ENCODE peak calls at places on chromosomes 6 and 20, in eight cellular contexts. One of them, this sample, is unnamed.

GRCh38 chr6:2264932-2265331 is 19.5 kb upstream of the GMDS start:
- DNase-seq in body of pancreas: no peak
- DNase-seq in heart left ventricle: no peak
- DNase-seq in fibroblast of lung: peak; percentile 51
- DNase-seq in cardiac fibroblast: peak; percentile 35
- DNase-seq in psoas muscle: no peak
- DNase-seq in tibial artery: no peak
- DNase-seq in lower lobe of right lung: no peak
- DNase-seq in this sample: no peak

GRCh38 chr20:58019027-58019849 is 209.2 kb downstream of the ANKRD60 start:
- DNase-seq in body of pancreas: no peak
- DNase-seq in heart left ventricle: no peak
- DNase-seq in fibroblast of lung: peak; percentile 95
- DNase-seq in cardiac fibroblast: no peak
- DNase-seq in psoas muscle: no peak
- DNase-seq in tibial artery: peak; percentile 19
- DNase-seq in lower lobe of right lung: no peak
- DNase-seq in this sample: peak; percentile 87

GRCh38 chr6:1527098-1527497 is 82.6 kb upstream of the FOXC1 start:
- DNase-seq in body of pancreas: no peak
- DNase-seq in heart left ventricle: peak; percentile 50
- DNase-seq in fibroblast of lung: peak; percentile 64
- DNase-seq in cardiac fibroblast: peak; percentile 73
- DNase-seq in psoas muscle: no peak
- DNase-seq in tibial artery: no peak
- DNase-seq in lower lobe of right lung: no peak
- DNase-seq in this sample: peak; percentile 64

GRCh38 chr6:97053643-97054411 is 129.3 kb downstream of the KLHL32 start:
- DNase-seq in body of pancreas: no peak
- DNase-seq in heart left ventricle: no peak
- DNase-seq in fibroblast of lung: peak; percentile 19
- DNase-seq in cardiac fibroblast: peak; percentile 46
- DNase-seq in psoas muscle: no peak
- DNase-seq in tibial artery: no peak
- DNase-seq in lower lobe of right lung: no peak
- DNase-seq in this sample: peak; percentile 50

GRCh38 chr6:150756170-150756569 is 109.3 kb upstream of the MTHFD1L start:
- DNase-seq in body of pancreas: no peak
- DNase-seq in heart left ventricle: no peak
- DNase-seq in fibroblast of lung: peak; percentile 74
- DNase-seq in cardiac fibroblast: no peak
- DNase-seq in psoas muscle: no peak
- DNase-seq in tibial artery: no peak
- DNase-seq in lower lobe of right lung: no peak
- DNase-seq in this sample: no peak

GRCh38 chr6:170244721-170245201 is 46.1 kb downstream of the DLL1 start:
- DNase-seq in body of pancreas: peak; percentile 14
- DNase-seq in heart left ventricle: peak; percentile 18
- DNase-seq in fibroblast of lung: no peak
- DNase-seq in cardiac fibroblast: no peak
- DNase-seq in psoas muscle: no peak
- DNase-seq in tibial artery: no peak
- DNase-seq in lower lobe of right lung: no peak
- DNase-seq in this sample: no peak

GRCh38 chr6:99151634-99152344 is 197.7 kb downstream of the FAXC start:
- DNase-seq in body of pancreas: peak; percentile 14
- DNase-seq in heart left ventricle: no peak
- DNase-seq in fibroblast of lung: peak; percentile 23
- DNase-seq in cardiac fibroblast: peak; percentile 8
- DNase-seq in psoas muscle: no peak
- DNase-seq in tibial artery: no peak
- DNase-seq in lower lobe of right lung: peak; percentile 48
- DNase-seq in this sample: peak; percentile 13

GRCh38 chr6:15526129-15526764 is 136.6 kb downstream of the DTNBP1 start:
- DNase-seq in body of pancreas: no peak
- DNase-seq in heart left ventricle: no peak
- DNase-seq in fibroblast of lung: no peak
- DNase-seq in cardiac fibroblast: no peak
- DNase-seq in psoas muscle: peak; percentile 83
- DNase-seq in tibial artery: no peak
- DNase-seq in lower lobe of right lung: no peak
- DNase-seq in this sample: no peak

GRCh38 chr6:144602523-144603180 is 317.5 kb downstream of the UTRN start:
- DNase-seq in body of pancreas: no peak
- DNase-seq in heart left ventricle: no peak
- DNase-seq in fibroblast of lung: peak; percentile 37
- DNase-seq in cardiac fibroblast: no peak
- DNase-seq in psoas muscle: no peak
- DNase-seq in tibial artery: no peak
- DNase-seq in lower lobe of right lung: no peak
- DNase-seq in this sample: no peak

GRCh38 chr6:29494131-29494530 is 6.4 kb upstream of the MAS1L start:
- DNase-seq in body of pancreas: no peak
- DNase-seq in heart left ventricle: no peak
- DNase-seq in fibroblast of lung: no peak
- DNase-seq in cardiac fibroblast: no peak
- DNase-seq in psoas muscle: no peak
- DNase-seq in tibial artery: no peak
- DNase-seq in lower lobe of right lung: no peak
- DNase-seq in this sample: no peak

GRCh38 chr6:11969092-11969491 is 43.0 kb upstream of the HIVEP1 start:
- DNase-seq in body of pancreas: no peak
- DNase-seq in heart left ventricle: peak; percentile 37
- DNase-seq in fibroblast of lung: peak; percentile 89
- DNase-seq in cardiac fibroblast: peak; percentile 91
- DNase-seq in psoas muscle: no peak
- DNase-seq in tibial artery: no peak
- DNase-seq in lower lobe of right lung: no peak
- DNase-seq in this sample: peak; percentile 62

GRCh38 chr20:56003966-56004365 is 1.4 kb downstream of the CBLN4 start:
- DNase-seq in body of pancreas: peak; percentile 27
- DNase-seq in heart left ventricle: no peak
- DNase-seq in fibroblast of lung: peak; percentile 0
- DNase-seq in cardiac fibroblast: no peak
- DNase-seq in psoas muscle: no peak
- DNase-seq in tibial artery: no peak
- DNase-seq in lower lobe of right lung: peak; percentile 53
- DNase-seq in this sample: no peak
- H3K4me3 ChIP-seq in body of pancreas: no peak overlapping the region
- H3K4me3 ChIP-seq in heart left ventricle: no peak overlapping the region
- H3K4me3 ChIP-seq in fibroblast of lung: no peak overlapping the region
- H3K4me3 ChIP-seq in cardiac fibroblast: no peak overlapping the region
- H3K4me3 ChIP-seq in psoas muscle: no peak overlapping the region
- H3K4me3 ChIP-seq in tibial artery: no peak overlapping the region
- H3K4me3 ChIP-seq in lower lobe of right lung: peak overlapping the region; percentile 0
- H3K4me3 ChIP-seq in this sample: no peak overlapping the region

DNA sequence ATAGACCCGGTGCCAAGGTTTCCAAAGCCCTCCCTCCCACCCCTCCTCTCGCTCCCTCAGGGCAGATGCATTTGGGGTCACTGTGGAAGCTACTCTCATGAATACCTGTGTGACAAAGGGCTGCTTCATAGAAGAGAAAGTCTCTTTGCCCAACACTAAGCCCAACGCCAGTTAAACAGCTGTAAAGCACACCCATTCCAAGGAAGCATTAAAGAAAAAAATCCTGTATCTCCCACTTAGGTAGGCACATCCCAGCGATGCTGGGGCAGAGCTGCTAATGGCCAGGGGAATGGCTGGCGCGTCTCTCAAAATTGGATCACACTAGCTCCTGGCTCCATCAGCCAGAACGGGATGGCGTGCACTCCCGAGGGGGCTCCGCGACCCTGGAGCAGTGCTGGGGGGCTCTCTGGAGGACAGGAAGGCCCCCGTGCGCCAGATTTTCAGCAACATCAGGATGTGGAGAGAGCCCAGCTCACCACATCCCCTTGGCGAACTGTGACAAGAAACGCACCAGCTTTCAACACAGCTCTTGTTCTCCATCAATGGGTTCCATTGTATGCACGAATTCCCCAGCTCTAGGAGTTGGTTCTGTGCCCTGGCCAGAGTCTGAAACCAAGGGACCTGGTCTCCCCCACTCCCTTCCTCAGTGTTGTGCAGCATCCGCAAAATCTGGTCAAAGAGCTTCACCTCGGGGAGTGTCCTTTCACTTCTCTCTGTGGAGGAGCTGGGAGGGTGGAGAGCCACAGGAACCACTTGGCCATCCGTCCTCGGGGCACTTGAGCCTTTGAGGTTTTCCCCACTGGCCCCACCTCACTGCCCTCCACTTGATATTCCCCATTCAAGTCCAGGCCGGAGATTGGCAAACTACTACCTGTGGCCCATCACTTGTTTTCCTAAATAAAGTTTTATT is 74.1 kb downstream of the TFAP2C start:
- DNase-seq in body of pancreas: no peak
- DNase-seq in heart left ventricle: no peak
- DNase-seq in fibroblast of lung: no peak
- DNase-seq in cardiac fibroblast: no peak
- DNase-seq in psoas muscle: no peak
- DNase-seq in tibial artery: no peak
- DNase-seq in lower lobe of right lung: no peak
- DNase-seq in this sample: no peak
- TF ChIP-seq CTCF in body of pancreas: no peak
- TF ChIP-seq CTCF in heart left ventricle: no peak
- TF ChIP-seq CTCF in fibroblast of lung: no peak
- TF ChIP-seq CTCF in cardiac fibroblast: no peak
- TF ChIP-seq CTCF in psoas muscle: no peak
- TF ChIP-seq CTCF in tibial artery: no peak
- TF ChIP-seq CTCF in lower lobe of right lung: no peak
- TF ChIP-seq CTCF in this sample: no peak

DNA sequence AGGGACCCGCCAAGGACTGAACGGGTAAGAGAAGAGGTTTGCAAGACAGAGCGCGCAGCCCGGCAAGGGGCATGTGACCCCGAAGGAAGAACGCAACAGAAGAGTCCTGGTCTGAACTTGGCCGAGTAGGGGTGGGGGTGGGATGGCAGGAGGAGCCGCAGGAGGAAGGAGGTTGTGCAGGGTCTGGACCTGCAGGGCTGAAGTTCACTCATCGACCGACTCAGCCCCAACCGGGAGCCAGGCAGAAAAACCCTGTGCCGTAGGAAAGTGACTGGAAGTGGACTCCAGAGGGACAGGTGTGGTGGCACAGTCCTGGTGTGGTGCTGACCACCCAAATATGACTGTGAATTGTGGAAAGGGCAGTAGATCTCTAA is 15.2 kb downstream of the ADISSP start:
- DNase-seq in body of pancreas: no peak
- DNase-seq in heart left ventricle: no peak
- DNase-seq in fibroblast of lung: no peak
- DNase-seq in cardiac fibroblast: no peak
- DNase-seq in psoas muscle: no peak
- DNase-seq in tibial artery: no peak
- DNase-seq in lower lobe of right lung: no peak
- DNase-seq in this sample: no peak
- H3K4me3 ChIP-seq in body of pancreas: no peak overlapping the region
- H3K4me3 ChIP-seq in heart left ventricle: no peak overlapping the region
- H3K4me3 ChIP-seq in fibroblast of lung: no peak overlapping the region
- H3K4me3 ChIP-seq in cardiac fibroblast: peak overlapping the region; percentile 17
- H3K4me3 ChIP-seq in psoas muscle: peak overlapping the region; percentile 62
- H3K4me3 ChIP-seq in tibial artery: peak overlapping the region; percentile 32
- H3K4me3 ChIP-seq in lower lobe of right lung: peak overlapping the region; percentile 48
- H3K4me3 ChIP-seq in this sample: no peak overlapping the region

DNA sequence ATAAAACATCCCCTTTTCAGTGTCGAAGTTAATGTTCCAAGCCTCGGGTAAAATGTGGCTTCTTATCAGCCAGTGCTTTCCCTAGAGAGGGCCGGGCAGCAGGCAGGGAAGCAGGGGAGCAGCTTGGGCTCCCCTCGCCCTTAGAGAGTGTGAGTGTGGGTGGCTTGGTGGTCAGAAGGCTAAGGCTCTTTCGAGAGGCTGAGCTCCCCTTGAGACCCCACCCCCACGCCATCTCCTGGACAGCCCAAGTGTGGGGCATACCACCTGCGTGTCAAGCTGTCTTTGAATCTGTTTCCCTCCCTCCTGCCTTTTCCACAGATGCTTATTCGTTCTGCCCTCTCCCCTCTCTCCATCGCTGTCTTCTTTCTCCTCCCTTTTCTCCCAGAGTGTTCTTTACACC is 95.1 kb upstream of the FOXP4 start:
- DNase-seq in body of pancreas: no peak
- DNase-seq in heart left ventricle: no peak
- DNase-seq in fibroblast of lung: no peak
- DNase-seq in cardiac fibroblast: no peak
- DNase-seq in psoas muscle: no peak
- DNase-seq in tibial artery: no peak
- DNase-seq in lower lobe of right lung: no peak
- DNase-seq in this sample: no peak
- TF ChIP-seq CTCF in body of pancreas: no peak
- TF ChIP-seq CTCF in heart left ventricle: no peak
- TF ChIP-seq CTCF in fibroblast of lung: no peak
- TF ChIP-seq CTCF in cardiac fibroblast: peak; percentile 6
- TF ChIP-seq CTCF in psoas muscle: no peak
- TF ChIP-seq CTCF in tibial artery: no peak
- TF ChIP-seq CTCF in lower lobe of right lung: no peak
- TF ChIP-seq CTCF in this sample: peak; percentile 15

DNA sequence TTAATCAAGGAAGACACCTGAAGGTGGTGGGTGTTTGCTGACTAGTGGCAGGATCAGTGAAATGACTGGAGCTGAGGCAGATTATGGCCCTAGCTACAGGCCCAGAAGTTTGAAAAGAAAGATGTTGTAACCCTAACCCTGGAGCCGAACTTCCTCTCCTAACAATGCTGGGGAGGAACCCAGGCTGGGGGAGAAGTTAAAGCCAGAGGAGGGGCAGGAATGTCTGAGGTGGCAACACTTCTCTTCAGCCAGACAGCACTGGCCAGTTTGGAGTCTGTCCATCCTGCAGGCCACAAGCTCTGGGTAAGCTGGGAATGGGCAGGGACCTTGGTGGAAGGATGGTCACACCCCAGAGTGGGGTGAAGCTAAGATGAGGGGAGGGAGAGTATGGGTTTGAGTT is at the start of gene LST1:
- DNase-seq in body of pancreas: no peak
- DNase-seq in heart left ventricle: no peak
- DNase-seq in fibroblast of lung: no peak
- DNase-seq in cardiac fibroblast: peak; percentile 42
- DNase-seq in psoas muscle: no peak
- DNase-seq in tibial artery: peak; percentile 47
- DNase-seq in lower lobe of right lung: no peak
- DNase-seq in this sample: no peak
- H3K4me3 ChIP-seq in body of pancreas: no peak within 1 kb of the TSS
- H3K4me3 ChIP-seq in heart left ventricle: no peak within 1 kb of the TSS
- H3K4me3 ChIP-seq in fibroblast of lung: no peak within 1 kb of the TSS
- H3K4me3 ChIP-seq in cardiac fibroblast: no peak within 1 kb of the TSS
- H3K4me3 ChIP-seq in psoas muscle: peak within 1 kb of the TSS; percentile 4
- H3K4me3 ChIP-seq in tibial artery: no peak within 1 kb of the TSS
- H3K4me3 ChIP-seq in lower lobe of right lung: peak within 1 kb of the TSS; percentile 44
- H3K4me3 ChIP-seq in this sample: no peak within 1 kb of the TSS

DNA sequence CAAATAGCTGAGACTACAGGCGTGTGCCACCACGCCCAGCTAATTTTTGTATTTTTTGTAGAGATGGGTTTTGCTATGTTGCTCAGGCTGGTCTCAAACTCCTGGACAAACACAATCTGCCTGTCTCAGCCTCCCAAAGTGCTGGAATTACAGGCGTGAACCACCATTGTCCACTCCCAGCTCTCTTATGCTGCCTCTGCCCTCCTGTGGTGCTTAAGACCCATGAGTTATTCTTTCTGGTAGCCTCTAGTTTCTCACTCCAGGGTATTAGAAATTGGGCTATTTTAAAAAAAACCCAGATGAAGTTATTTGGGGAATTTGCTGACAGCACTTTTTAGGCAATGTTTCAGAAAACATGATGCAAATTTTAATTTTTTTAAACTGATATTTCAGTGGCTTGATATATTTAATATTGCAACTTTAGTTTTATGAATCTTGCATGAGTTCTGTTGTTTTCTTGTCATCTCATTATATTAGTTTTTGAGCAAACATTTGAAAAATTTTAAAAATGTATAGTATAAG is 114.0 kb upstream of the FOXO3 start:
- DNase-seq in body of pancreas: no peak
- DNase-seq in heart left ventricle: no peak
- DNase-seq in fibroblast of lung: no peak
- DNase-seq in cardiac fibroblast: no peak
- DNase-seq in psoas muscle: no peak
- DNase-seq in tibial artery: no peak
- DNase-seq in lower lobe of right lung: no peak
- DNase-seq in this sample: no peak
- TF ChIP-seq CTCF in body of pancreas: no peak
- TF ChIP-seq CTCF in heart left ventricle: no peak
- TF ChIP-seq CTCF in fibroblast of lung: no peak
- TF ChIP-seq CTCF in cardiac fibroblast: no peak
- TF ChIP-seq CTCF in psoas muscle: no peak
- TF ChIP-seq CTCF in tibial artery: no peak
- TF ChIP-seq CTCF in lower lobe of right lung: no peak
- TF ChIP-seq CTCF in this sample: no peak